ENCODE peak calls at places on chromosomes 1 and 21, in six cellular contexts. One of them, this sample, is unnamed.

GRCh38 chr1:78387872-78388271 is 102.9 kb upstream of the PTGFR start:
- DNase-seq in HL-60: no peak
- DNase-seq in K562: no peak
- DNase-seq in GM12878: no peak
- DNase-seq in SK-N-SH: no peak
- DNase-seq in HepG2: no peak
- DNase-seq in this sample: no peak

GRCh38 chr1:204744102-204744501 is 58.6 kb upstream of the LRRN2 start:
- DNase-seq in HL-60: no peak
- DNase-seq in K562: no peak
- DNase-seq in GM12878: no peak
- DNase-seq in SK-N-SH: peak
- DNase-seq in HepG2: no peak
- DNase-seq in this sample: no peak

GRCh38 chr1:4057603-4058002 is 157.5 kb upstream of the C1orf174 start:
- DNase-seq in HL-60: no peak
- DNase-seq in K562: no peak
- DNase-seq in GM12878: no peak
- DNase-seq in SK-N-SH: no peak
- DNase-seq in HepG2: no peak
- DNase-seq in this sample: no peak

GRCh38 chr1:244836135-244836521 is 670 bp downstream of the COX20 start:
- DNase-seq in HL-60: peak
- DNase-seq in K562: no peak
- DNase-seq in GM12878: no peak
- DNase-seq in SK-N-SH: peak
- DNase-seq in HepG2: peak
- DNase-seq in this sample: no peak

GRCh38 chr1:151703813-151704212 is 12.8 kb downstream of the CELF3 start:
- DNase-seq in HL-60: no peak
- DNase-seq in K562: no peak
- DNase-seq in GM12878: no peak
- DNase-seq in SK-N-SH: no peak
- DNase-seq in HepG2: no peak
- DNase-seq in this sample: no peak

GRCh38 chr1:115325876-115326275 is 12.2 kb downstream of the NGF start:
- DNase-seq in HL-60: no peak
- DNase-seq in K562: no peak
- DNase-seq in GM12878: no peak
- DNase-seq in SK-N-SH: no peak
- DNase-seq in HepG2: no peak
- DNase-seq in this sample: no peak

GRCh38 chr1:149931212-149931805 is 3.7 kb upstream of the SF3B4 start:
- DNase-seq in HL-60: no peak
- DNase-seq in K562: no peak
- DNase-seq in GM12878: no peak
- DNase-seq in SK-N-SH: no peak
- DNase-seq in HepG2: no peak
- DNase-seq in this sample: no peak

GRCh38 chr1:231165371-231165770 is 3.5 kb downstream of the TRIM67 start:
- DNase-seq in HL-60: no peak
- DNase-seq in K562: no peak
- DNase-seq in GM12878: no peak
- DNase-seq in SK-N-SH: no peak
- DNase-seq in HepG2: no peak
- DNase-seq in this sample: no peak

GRCh38 chr1:16445052-16445451 is 4.5 kb downstream of the NECAP2 start:
- DNase-seq in HL-60: no peak
- DNase-seq in K562: peak
- DNase-seq in GM12878: no peak
- DNase-seq in SK-N-SH: no peak
- DNase-seq in HepG2: no peak
- DNase-seq in this sample: no peak

GRCh38 chr1:8754993-8755392 is 62.4 kb downstream of the RERE start:
- DNase-seq in HL-60: no peak
- DNase-seq in K562: no peak
- DNase-seq in GM12878: no peak
- DNase-seq in SK-N-SH: peak
- DNase-seq in HepG2: peak
- DNase-seq in this sample: no peak

GRCh38 chr1:59214764-59215208 is 82.1 kb upstream of the FGGY start:
- DNase-seq in HL-60: no peak
- DNase-seq in K562: no peak
- DNase-seq in GM12878: no peak
- DNase-seq in SK-N-SH: no peak
- DNase-seq in HepG2: peak
- DNase-seq in this sample: no peak

GRCh38 chr1:206521002-206521585 is 13.8 kb downstream of the RASSF5 start:
- DNase-seq in HL-60: no peak
- DNase-seq in K562: no peak
- DNase-seq in GM12878: no peak
- DNase-seq in SK-N-SH: no peak
- DNase-seq in HepG2: peak
- DNase-seq in this sample: no peak

GRCh38 chr1:33443067-33443704 is 12.3 kb upstream of the PHC2 start:
- DNase-seq in HL-60: no peak
- DNase-seq in K562: no peak
- DNase-seq in GM12878: no peak
- DNase-seq in SK-N-SH: no peak
- DNase-seq in HepG2: no peak
- DNase-seq in this sample: no peak

GRCh38 chr1:14095001-14095400 is 395.0 kb downstream of the PRDM2 start:
- DNase-seq in HL-60: peak
- DNase-seq in K562: peak
- DNase-seq in GM12878: no peak
- DNase-seq in SK-N-SH: peak
- DNase-seq in HepG2: no peak
- DNase-seq in this sample: no peak

GRCh38 chr1:39317111-39317510 is 112.6 kb downstream of the MACF1 start:
- DNase-seq in HL-60: no peak
- DNase-seq in K562: no peak
- DNase-seq in GM12878: no peak
- DNase-seq in SK-N-SH: no peak
- DNase-seq in HepG2: no peak
- DNase-seq in this sample: no peak

GRCh38 chr1:26274801-26275425 is 5.0 kb upstream of the SH3BGRL3 start:
- DNase-seq in HL-60: no peak
- DNase-seq in K562: no peak
- DNase-seq in GM12878: no peak
- DNase-seq in SK-N-SH: no peak
- DNase-seq in HepG2: no peak
- DNase-seq in this sample: no peak

GRCh38 chr1:227886993-227887696 is 60.6 kb downstream of the WNT9A start:
- DNase-seq in HL-60: no peak
- DNase-seq in K562: no peak
- DNase-seq in GM12878: no peak
- DNase-seq in SK-N-SH: peak
- DNase-seq in HepG2: no peak
- DNase-seq in this sample: no peak

GRCh38 chr1:3679098-3679555 is 26.8 kb downstream of the TP73 start:
- DNase-seq in HL-60: no peak
- DNase-seq in K562: no peak
- DNase-seq in GM12878: no peak
- DNase-seq in SK-N-SH: no peak
- DNase-seq in HepG2: no peak
- DNase-seq in this sample: no peak

GRCh38 chr1:25664357-25664796 is 47.8 kb downstream of the MAN1C1 start:
- DNase-seq in HL-60: no peak
- DNase-seq in K562: no peak
- DNase-seq in GM12878: no peak
- DNase-seq in SK-N-SH: no peak
- DNase-seq in HepG2: no peak
- DNase-seq in this sample: no peak

GRCh38 chr1:5938068-5938740 is 54.0 kb downstream of the NPHP4 start:
- DNase-seq in HL-60: no peak
- DNase-seq in K562: no peak
- DNase-seq in GM12878: no peak
- DNase-seq in SK-N-SH: no peak
- DNase-seq in HepG2: no peak
- DNase-seq in this sample: no peak

GRCh38 chr1:113811353-113811887 is 856 bp downstream of the RSBN1 start:
- DNase-seq in HL-60: no peak
- DNase-seq in K562: peak
- DNase-seq in GM12878: no peak
- DNase-seq in SK-N-SH: peak
- DNase-seq in HepG2: peak
- DNase-seq in this sample: peak

GRCh38 chr1:40339420-40340323 is 22.6 kb upstream of the COL9A2 start:
- DNase-seq in HL-60: peak
- DNase-seq in K562: peak
- DNase-seq in GM12878: no peak
- DNase-seq in SK-N-SH: no peak
- DNase-seq in HepG2: no peak
- DNase-seq in this sample: no peak

GRCh38 chr1:5444365-5444890 is 547.8 kb downstream of the NPHP4 start:
- DNase-seq in HL-60: no peak
- DNase-seq in K562: no peak
- DNase-seq in GM12878: no peak
- DNase-seq in SK-N-SH: no peak
- DNase-seq in HepG2: no peak
- DNase-seq in this sample: no peak

DNA sequence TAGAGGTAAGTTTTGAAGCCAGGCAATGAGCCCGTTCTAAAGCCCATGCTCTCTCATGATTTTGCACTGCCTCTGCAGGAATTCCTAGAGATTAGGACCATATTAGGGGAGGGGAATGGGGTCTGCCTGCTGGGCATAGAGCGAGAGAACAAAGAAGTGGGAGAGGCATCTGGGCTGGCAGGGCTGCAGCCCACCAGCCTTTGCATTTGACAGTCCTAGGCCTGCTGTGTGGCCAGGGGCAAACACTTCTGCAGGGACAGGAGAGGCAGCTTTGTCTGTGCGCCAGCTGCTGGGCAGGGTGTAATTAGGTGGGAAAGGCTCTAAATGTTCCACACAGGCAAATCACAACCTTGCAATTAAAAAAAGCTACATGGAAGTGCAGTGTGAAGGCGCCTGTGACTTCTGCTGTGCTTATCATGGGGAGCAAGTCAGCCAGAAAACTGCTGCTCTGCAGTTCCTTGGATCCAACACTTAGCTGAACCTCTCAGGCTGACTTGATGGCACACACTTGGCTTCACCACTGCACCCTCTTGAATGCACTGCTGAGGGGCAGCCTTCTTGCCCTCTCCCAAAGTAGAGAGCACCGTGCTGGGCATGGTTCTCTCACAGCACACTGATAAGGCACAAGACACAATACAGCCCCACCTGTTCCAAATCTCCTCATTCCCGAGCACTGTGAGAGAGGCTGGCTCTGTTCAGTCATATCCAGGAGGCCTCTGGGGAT is 73.6 kb upstream of the TLR5 start:
- DNase-seq in HL-60: no peak
- DNase-seq in K562: no peak
- DNase-seq in GM12878: no peak
- DNase-seq in SK-N-SH: peak
- DNase-seq in HepG2: no peak
- DNase-seq in this sample: no peak
- TF ChIP-seq GABPA in HL-60: no peak
- TF ChIP-seq GABPA in K562: no peak
- TF ChIP-seq GABPA in GM12878: no peak
- TF ChIP-seq GABPA in SK-N-SH: no peak
- TF ChIP-seq GABPA in HepG2: no peak
- TF ChIP-seq GABPA in this sample: no peak

GRCh38 chr21:29360799-29361765 is 62.4 kb downstream of the BACH1 start:
- DNase-seq in HL-60: no peak
- DNase-seq in K562: no peak
- DNase-seq in GM12878: no peak
- DNase-seq in SK-N-SH: no peak
- DNase-seq in HepG2: no peak
- DNase-seq in this sample: no peak
- TF ChIP-seq GABPA in HL-60: no peak
- TF ChIP-seq GABPA in K562: no peak
- TF ChIP-seq GABPA in GM12878: no peak
- TF ChIP-seq GABPA in SK-N-SH: no peak
- TF ChIP-seq GABPA in HepG2: no peak
- TF ChIP-seq GABPA in this sample: no peak

GRCh38 chr1:168535536-168535935 is 8.3 kb downstream of the XCL2 start:
- DNase-seq in HL-60: peak
- DNase-seq in K562: no peak
- DNase-seq in GM12878: no peak
- DNase-seq in SK-N-SH: no peak
- DNase-seq in HepG2: no peak
- DNase-seq in this sample: no peak

GRCh38 chr1:168529533-168529932 is 14.3 kb downstream of the XCL2 start:
- DNase-seq in HL-60: no peak
- DNase-seq in K562: no peak
- DNase-seq in GM12878: no peak
- DNase-seq in SK-N-SH: no peak
- DNase-seq in HepG2: no peak
- DNase-seq in this sample: no peak

DNA sequence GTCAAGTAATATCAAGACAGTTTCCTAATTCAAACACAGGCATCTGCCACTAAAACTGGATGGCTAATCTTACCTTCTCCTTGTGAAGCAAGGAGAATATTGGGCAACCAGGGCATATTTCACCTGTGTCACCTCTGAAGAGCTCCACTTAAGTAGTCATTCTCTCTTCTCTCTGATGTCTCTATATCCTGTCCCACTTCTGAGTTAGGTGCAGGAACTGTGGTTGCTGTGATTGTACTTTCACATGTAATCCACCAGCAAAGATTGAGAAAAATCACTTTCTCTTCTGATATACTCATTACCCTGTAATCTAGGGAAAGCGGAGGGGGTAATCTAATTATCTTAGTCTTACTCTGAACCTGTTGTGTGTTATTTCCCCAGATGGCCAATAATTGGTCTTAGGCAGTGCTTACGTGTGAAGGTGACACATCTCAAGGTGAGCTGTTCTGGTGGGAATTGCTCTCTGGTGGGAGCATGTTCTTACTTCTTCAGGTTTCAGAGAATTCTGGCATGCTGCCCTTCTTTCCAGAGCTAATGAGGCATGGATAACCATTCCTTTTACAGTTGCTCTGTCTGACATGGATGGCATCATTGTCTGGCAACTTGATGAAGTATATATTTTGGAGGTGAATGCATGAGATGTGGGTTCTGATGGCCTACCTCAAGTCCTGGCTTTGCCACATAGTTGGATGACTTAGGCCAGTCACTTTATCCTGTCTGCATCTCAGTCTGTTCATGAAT is 12.0 kb downstream of the XCL2 start:
- DNase-seq in HL-60: no peak
- DNase-seq in K562: no peak
- DNase-seq in GM12878: no peak
- DNase-seq in SK-N-SH: peak
- DNase-seq in HepG2: no peak
- DNase-seq in this sample: no peak
- TF ChIP-seq GABPA in HL-60: no peak
- TF ChIP-seq GABPA in K562: no peak
- TF ChIP-seq GABPA in GM12878: no peak
- TF ChIP-seq GABPA in SK-N-SH: no peak
- TF ChIP-seq GABPA in HepG2: no peak
- TF ChIP-seq GABPA in this sample: no peak

DNA sequence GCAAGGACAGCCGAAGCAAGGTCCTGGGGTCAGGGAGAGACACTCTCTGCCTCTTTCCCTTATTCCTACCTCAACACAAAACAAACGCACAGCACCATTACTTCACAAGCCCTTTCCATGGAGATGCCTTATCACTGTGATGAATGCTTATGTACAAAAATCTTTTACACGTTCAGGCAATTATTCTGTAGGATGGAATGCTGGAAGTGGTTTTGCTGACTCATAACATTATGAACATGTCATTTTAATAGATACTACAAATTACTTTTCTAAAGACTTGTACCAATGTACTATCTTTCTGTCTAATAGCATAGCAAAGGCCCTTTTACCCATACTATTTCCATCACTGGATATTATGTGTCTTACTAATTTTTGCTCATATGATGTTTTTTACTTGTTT is 98.4 kb downstream of the TTLL7 start:
- DNase-seq in HL-60: no peak
- DNase-seq in K562: no peak
- DNase-seq in GM12878: no peak
- DNase-seq in SK-N-SH: no peak
- DNase-seq in HepG2: no peak
- DNase-seq in this sample: no peak
- TF ChIP-seq GABPA in HL-60: no peak
- TF ChIP-seq GABPA in K562: no peak
- TF ChIP-seq GABPA in GM12878: no peak
- TF ChIP-seq GABPA in SK-N-SH: no peak
- TF ChIP-seq GABPA in HepG2: no peak
- TF ChIP-seq GABPA in this sample: no peak

This sample was measured in H1.